ENCODE peak calls at places on chromosomes 3 and 15, in ten cellular contexts. A is naive thymus-derived CD4-positive, alpha-beta T cell; Y is effector memory CD8-positive, alpha-beta T cell; T is ELF-1; P is neuronal stem cell; E is OCI-LY7; H is ecto neural progenitor cell; K is putamen; I is RCC 7860; M is activated T-cell treated with anti-CD3 and anti-CD28 coated beads for 1 hour. D is an unnamed sample.
A peak's percentile ranks its signal among the peaks of the same experiment; 100 is the strongest.

GRCh38 chr3:129526121-129526900 is 2.1 kb upstream of the RHO start:
- DNase-seq in A (no peak), Y (no peak), T (no peak), P (no peak), E (peak; percentile 80), H (no peak), K (no peak), I (no peak), M (no peak), D (peak; percentile 47)

GRCh38 chr3:43296565-43296964 is 10.2 kb downstream of the SNRK start:
- DNase-seq in A (peak; percentile 88), Y (peak; percentile 52), T (no peak), P (no peak), E (peak; percentile 58), H (no peak), K (no peak), I (no peak), M (peak; percentile 29), D (no peak)

GRCh38 chr15:71891026-71891425 is 80.7 kb downstream of the NR2E3 start:
- DNase-seq in A (no peak), Y (no peak), T (no peak), P (no peak), E (peak; percentile 2), H (no peak), K (no peak), I (no peak), M (no peak), D (peak; percentile 55)

GRCh38 chr15:48126667-48127355 is 6.0 kb downstream of the SLC24A5 start:
- DNase-seq in A (no peak), Y (no peak), T (no peak), P (no peak), E (no peak), H (no peak), K (no peak), I (no peak), M (no peak), D (no peak)

GRCh38 chr3:16512435-16513140 is 911 bp downstream of the RFTN1 start:
- DNase-seq in A (peak; percentile 31), Y (peak; percentile 55), T (peak; percentile 28), P (no peak), E (peak; percentile 88), H (no peak), K (no peak), I (peak; percentile 30), M (peak; percentile 37), D (peak; percentile 88)

GRCh38 chr15:63481105-63481810 is 23.1 kb upstream of the USP3 start:
- DNase-seq in A (no peak), Y (no peak), T (no peak), P (no peak), E (no peak), H (no peak), K (no peak), I (peak; percentile 93), M (no peak), D (no peak)

GRCh38 chr3:187243933-187244564 is 46.8 kb downstream of the RTP1 start:
- DNase-seq in A (no peak), Y (no peak), T (no peak), P (no peak), E (no peak), H (no peak), K (no peak), I (no peak), M (no peak), D (no peak)

GRCh38 chr3:156207802-156208685 is 87.7 kb downstream of the KCNAB1 start:
- DNase-seq in A (no peak), Y (no peak), T (no peak), P (no peak), E (no peak), H (no peak), K (no peak), I (peak; percentile 80), M (no peak), D (no peak)

GRCh38 chr3:107221856-107222255 is 155.4 kb upstream of the CCDC54 start:
- DNase-seq in A (no peak), Y (no peak), T (no peak), P (no peak), E (no peak), H (no peak), K (no peak), I (no peak), M (no peak), D (no peak)